ENCODE peak calls at places on chromosomes 13 and 19, in eight cellular contexts. One of them, this sample, is unnamed. For H3K36me3 and H3K27me3, the result is how much of the 10 kb centered on the place peaks cover.

GRCh38 chr13:30744056-30744684 is 8.8 kb downstream of the ALOX5AP start:
- DNase-seq in heart right ventricle: no peak
- DNase-seq in tibial nerve: no peak
- DNase-seq in DND-41: peak
- DNase-seq in fibroblast of lung: peak
- DNase-seq in IMR-90: peak
- DNase-seq in astrocyte: peak
- DNase-seq in sigmoid colon: no peak
- DNase-seq in this sample: peak

GRCh38 chr13:94415484-94415883 is 64.0 kb downstream of the DCT start:
- DNase-seq in DND-41: no peak
- DNase-seq in fibroblast of lung: no peak
- DNase-seq in tibial nerve: no peak
- DNase-seq in heart right ventricle: no peak
- DNase-seq in IMR-90: no peak
- DNase-seq in astrocyte: no peak
- DNase-seq in sigmoid colon: no peak
- DNase-seq in this sample: no peak

GRCh38 chr19:55189424-55189823 is 9.3 kb upstream of the SYT5 start:
- DNase-seq in sigmoid colon: peak
- DNase-seq in heart right ventricle: peak
- DNase-seq in IMR-90: peak
- DNase-seq in astrocyte: peak
- DNase-seq in fibroblast of lung: peak
- DNase-seq in DND-41: no peak
- DNase-seq in tibial nerve: no peak
- DNase-seq in this sample: peak

GRCh38 chr19:16886305-16886880 is 2.4 kb upstream of the F2RL3 start:
- DNase-seq in DND-41: no peak
- DNase-seq in IMR-90: peak
- DNase-seq in sigmoid colon: peak
- DNase-seq in heart right ventricle: peak
- DNase-seq in tibial nerve: no peak
- DNase-seq in astrocyte: peak
- DNase-seq in fibroblast of lung: peak
- DNase-seq in this sample: peak

GRCh38 chr19:54850930-54851329 is 687 bp downstream of the KIR3DL2 start:
- DNase-seq in DND-41: no peak
- DNase-seq in fibroblast of lung: no peak
- DNase-seq in heart right ventricle: no peak
- DNase-seq in astrocyte: no peak
- DNase-seq in sigmoid colon: no peak
- DNase-seq in IMR-90: no peak
- DNase-seq in tibial nerve: no peak
- DNase-seq in this sample: no peak

GRCh38 chr19:49896863-49897621 is at the start of gene IL4I1:
- DNase-seq in DND-41: no peak
- DNase-seq in IMR-90: peak
- DNase-seq in heart right ventricle: no peak
- DNase-seq in tibial nerve: no peak
- DNase-seq in sigmoid colon: no peak
- DNase-seq in fibroblast of lung: no peak
- DNase-seq in astrocyte: peak
- DNase-seq in this sample: no peak

GRCh38 chr19:2266183-2266993 is 10.2 kb upstream of the JSRP1 start:
- DNase-seq in IMR-90: peak
- DNase-seq in tibial nerve: peak
- DNase-seq in heart right ventricle: peak
- DNase-seq in sigmoid colon: peak
- DNase-seq in fibroblast of lung: peak
- DNase-seq in DND-41: peak
- DNase-seq in astrocyte: peak
- DNase-seq in this sample: peak

GRCh38 chr19:35264281-35265125 is 4.3 kb upstream of the USF2 start:
- DNase-seq in DND-41: no peak
- DNase-seq in heart right ventricle: no peak
- DNase-seq in sigmoid colon: peak
- DNase-seq in fibroblast of lung: no peak
- DNase-seq in tibial nerve: peak
- DNase-seq in astrocyte: no peak
- DNase-seq in IMR-90: no peak
- DNase-seq in this sample: no peak

GRCh38 chr13:42612021-42612765 is 38.2 kb downstream of the TNFSF11 start:
- DNase-seq in tibial nerve: no peak
- DNase-seq in heart right ventricle: no peak
- DNase-seq in fibroblast of lung: no peak
- DNase-seq in DND-41: no peak
- DNase-seq in sigmoid colon: no peak
- DNase-seq in IMR-90: no peak
- DNase-seq in astrocyte: no peak
- DNase-seq in this sample: no peak

GRCh38 chr13:71169125-71169524 is 697.9 kb downstream of the DACH1 start:
- DNase-seq in astrocyte: peak
- DNase-seq in IMR-90: no peak
- DNase-seq in tibial nerve: no peak
- DNase-seq in heart right ventricle: no peak
- DNase-seq in fibroblast of lung: peak
- DNase-seq in sigmoid colon: no peak
- DNase-seq in DND-41: no peak
- DNase-seq in this sample: no peak

GRCh38 chr19:56133858-56134654 is 7.0 kb upstream of the ZNF444 start:
- DNase-seq in fibroblast of lung: no peak
- DNase-seq in tibial nerve: no peak
- DNase-seq in astrocyte: no peak
- DNase-seq in heart right ventricle: no peak
- DNase-seq in IMR-90: peak
- DNase-seq in sigmoid colon: no peak
- DNase-seq in DND-41: no peak
- DNase-seq in this sample: no peak

GRCh38 chr19:18701250-18701608 is 17.7 kb downstream of the CRTC1 start:
- DNase-seq in tibial nerve: no peak
- DNase-seq in fibroblast of lung: no peak
- DNase-seq in IMR-90: no peak
- DNase-seq in astrocyte: no peak
- DNase-seq in DND-41: no peak
- DNase-seq in heart right ventricle: no peak
- DNase-seq in sigmoid colon: no peak
- DNase-seq in this sample: no peak

GRCh38 chr19:50002386-50002960 is 22.7 kb downstream of the VRK3 start:
- DNase-seq in tibial nerve: no peak
- DNase-seq in IMR-90: no peak
- DNase-seq in astrocyte: no peak
- DNase-seq in DND-41: no peak
- DNase-seq in fibroblast of lung: no peak
- DNase-seq in heart right ventricle: no peak
- DNase-seq in sigmoid colon: no peak
- DNase-seq in this sample: no peak

GRCh38 chr19:33177417-33177976 is 16.6 kb upstream of the LRP3 start:
- DNase-seq in sigmoid colon: peak
- DNase-seq in DND-41: no peak
- DNase-seq in heart right ventricle: no peak
- DNase-seq in IMR-90: no peak
- DNase-seq in tibial nerve: no peak
- DNase-seq in fibroblast of lung: no peak
- DNase-seq in astrocyte: no peak
- DNase-seq in this sample: peak

GRCh38 chr13:74243637-74244526 is 109.7 kb upstream of the KLF12 start:
- DNase-seq in heart right ventricle: no peak
- DNase-seq in tibial nerve: no peak
- DNase-seq in astrocyte: peak
- DNase-seq in fibroblast of lung: peak
- DNase-seq in DND-41: no peak
- DNase-seq in IMR-90: peak
- DNase-seq in sigmoid colon: no peak
- DNase-seq in this sample: peak

GRCh38 chr13:100600461-100600860 is 11.9 kb upstream of the GGACT start:
- DNase-seq in fibroblast of lung: no peak
- DNase-seq in IMR-90: no peak
- DNase-seq in DND-41: no peak
- DNase-seq in astrocyte: no peak
- DNase-seq in tibial nerve: no peak
- DNase-seq in sigmoid colon: no peak
- DNase-seq in heart right ventricle: no peak
- DNase-seq in this sample: no peak

GRCh38 chr19:40413291-40413994 is at the start of gene PRX:
- DNase-seq in tibial nerve: no peak
- DNase-seq in sigmoid colon: no peak
- DNase-seq in DND-41: no peak
- DNase-seq in fibroblast of lung: no peak
- DNase-seq in astrocyte: no peak
- DNase-seq in heart right ventricle: no peak
- DNase-seq in IMR-90: no peak
- DNase-seq in this sample: no peak

GRCh38 chr13:35136585-35136984 is 194.5 kb downstream of the NBEA start:
- DNase-seq in tibial nerve: no peak
- DNase-seq in IMR-90: no peak
- DNase-seq in heart right ventricle: no peak
- DNase-seq in astrocyte: peak
- DNase-seq in DND-41: no peak
- DNase-seq in sigmoid colon: no peak
- DNase-seq in fibroblast of lung: no peak
- DNase-seq in this sample: no peak

GRCh38 chr19:42634409-42635232 is 39.9 kb upstream of the CEACAM8 start:
- DNase-seq in tibial nerve: no peak
- DNase-seq in fibroblast of lung: peak
- DNase-seq in astrocyte: no peak
- DNase-seq in sigmoid colon: no peak
- DNase-seq in DND-41: peak
- DNase-seq in IMR-90: peak
- DNase-seq in heart right ventricle: no peak
- DNase-seq in this sample: peak

DNA sequence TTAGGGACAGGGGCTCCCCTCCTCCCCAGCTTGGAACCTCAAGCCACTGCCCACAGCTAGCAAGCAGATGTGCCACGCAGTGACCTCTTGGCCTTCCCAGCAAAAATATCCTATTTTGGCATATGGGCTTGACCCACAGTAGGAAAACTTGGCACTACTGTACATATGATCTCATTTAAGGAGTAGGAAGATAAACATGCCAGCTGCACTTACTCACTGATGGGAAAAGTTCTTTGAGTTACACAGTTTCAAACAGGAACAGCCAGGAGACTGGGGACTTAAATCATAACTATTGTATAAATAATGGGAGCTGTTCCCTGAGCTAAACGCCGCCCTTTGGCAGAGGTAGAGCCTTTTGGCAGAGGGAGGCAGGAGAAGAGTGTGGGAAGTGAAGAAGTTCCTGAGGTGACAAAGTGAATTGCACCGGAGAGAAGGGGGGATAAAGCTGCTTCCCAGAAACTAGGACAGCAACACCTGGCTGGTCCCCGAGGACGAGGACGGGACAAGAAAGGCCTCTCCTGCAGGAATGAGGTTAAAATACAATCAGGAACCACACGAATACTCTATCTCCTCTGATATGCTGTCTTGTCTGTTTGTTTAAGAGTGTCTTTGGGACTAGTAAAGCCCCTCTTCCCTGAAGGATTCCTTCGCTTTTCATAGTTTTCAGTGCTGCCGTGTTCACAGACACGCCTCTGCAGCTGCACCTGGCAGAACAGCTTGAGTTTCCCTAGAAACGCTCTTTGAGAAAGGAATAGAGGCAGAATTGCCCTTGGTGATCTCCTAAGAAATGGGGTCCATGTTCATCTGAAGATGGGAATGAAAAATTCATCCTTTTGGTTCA is 5.9 kb downstream of the SACS start:
- DNase-seq in DND-41: no peak
- DNase-seq in IMR-90: peak
- DNase-seq in fibroblast of lung: peak
- DNase-seq in heart right ventricle: peak
- DNase-seq in astrocyte: peak
- DNase-seq in tibial nerve: no peak
- DNase-seq in sigmoid colon: peak
- DNase-seq in this sample: peak
- H3K4me3 ChIP-seq in DND-41: no peak
- H3K4me3 ChIP-seq in IMR-90: no peak
- H3K4me3 ChIP-seq in fibroblast of lung: no peak
- H3K4me3 ChIP-seq in heart right ventricle: no peak
- H3K4me3 ChIP-seq in astrocyte: peak
- H3K4me3 ChIP-seq in tibial nerve: no peak
- H3K4me3 ChIP-seq in sigmoid colon: peak
- H3K4me3 ChIP-seq in this sample: no peak

GRCh38 chr19:11978492-11979100 is 13.8 kb downstream of the ZNF763 start:
- DNase-seq in sigmoid colon: no peak
- DNase-seq in tibial nerve: no peak
- DNase-seq in IMR-90: no peak
- DNase-seq in DND-41: no peak
- DNase-seq in fibroblast of lung: no peak
- DNase-seq in astrocyte: no peak
- DNase-seq in heart right ventricle: no peak
- DNase-seq in this sample: no peak
- H3K36me3 ChIP-seq in sigmoid colon: under half
- H3K36me3 ChIP-seq in tibial nerve: half or more
- H3K36me3 ChIP-seq in IMR-90: under half
- H3K36me3 ChIP-seq in DND-41: under half
- H3K36me3 ChIP-seq in fibroblast of lung: under half
- H3K36me3 ChIP-seq in astrocyte: under half
- H3K36me3 ChIP-seq in heart right ventricle: under half
- H3K36me3 ChIP-seq in this sample: under half

DNA sequence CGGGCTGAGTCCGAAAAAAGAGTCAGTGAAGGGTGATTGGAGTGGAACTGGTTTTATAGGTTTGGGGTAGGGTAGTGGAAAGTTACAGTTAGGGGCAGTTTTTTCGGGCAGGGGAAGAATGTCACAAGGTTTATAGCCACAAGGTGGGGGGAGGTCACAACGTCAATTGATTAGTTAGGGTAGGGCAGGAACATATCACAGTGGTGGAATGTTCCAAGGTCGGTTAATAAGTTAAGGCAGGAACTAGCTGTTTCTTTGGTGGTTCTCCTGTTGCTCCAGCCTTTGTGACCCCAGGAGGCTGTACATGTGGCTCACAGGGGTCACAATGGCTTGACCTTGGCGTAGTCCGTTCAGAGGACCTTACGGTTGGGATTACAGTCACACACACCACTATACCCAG is 20.3 kb downstream of the RDH8 start:
- DNase-seq in DND-41: no peak
- DNase-seq in fibroblast of lung: no peak
- DNase-seq in astrocyte: no peak
- DNase-seq in tibial nerve: no peak
- DNase-seq in heart right ventricle: no peak
- DNase-seq in sigmoid colon: no peak
- DNase-seq in IMR-90: no peak
- DNase-seq in this sample: no peak
- H3K27me3 ChIP-seq in DND-41: under half
- H3K27me3 ChIP-seq in fibroblast of lung: under half
- H3K27me3 ChIP-seq in astrocyte: under half
- H3K27me3 ChIP-seq in tibial nerve: under half
- H3K27me3 ChIP-seq in heart right ventricle: under half
- H3K27me3 ChIP-seq in sigmoid colon: under half
- H3K27me3 ChIP-seq in IMR-90: half or more
- H3K27me3 ChIP-seq in this sample: under half

DNA sequence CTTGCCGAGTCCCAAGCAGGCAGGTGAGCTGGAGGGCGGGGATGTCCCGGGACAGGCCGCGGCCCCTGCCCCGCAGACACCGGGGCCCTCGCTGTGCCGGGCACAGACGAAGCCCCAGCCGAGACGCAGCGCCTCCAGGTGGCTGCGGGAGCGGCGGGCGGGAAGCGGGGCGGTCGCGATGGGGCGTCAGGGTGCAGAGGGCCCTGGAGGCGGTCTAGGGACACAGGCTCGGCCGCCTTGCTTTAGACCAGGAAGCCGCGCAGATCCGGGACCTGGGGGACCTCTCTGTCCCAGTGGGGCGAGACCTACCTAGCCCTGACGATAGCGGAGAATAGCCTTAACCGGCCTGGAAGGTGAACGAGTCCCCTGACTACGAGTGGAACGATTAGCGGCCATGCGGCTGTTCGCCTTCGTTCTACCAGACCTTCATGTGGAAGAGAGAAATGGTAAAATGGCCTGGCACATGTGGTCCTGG is 4.2 kb upstream of the ZNF564 start:
- DNase-seq in IMR-90: no peak
- DNase-seq in sigmoid colon: no peak
- DNase-seq in fibroblast of lung: no peak
- DNase-seq in heart right ventricle: no peak
- DNase-seq in astrocyte: no peak
- DNase-seq in DND-41: no peak
- DNase-seq in tibial nerve: no peak
- DNase-seq in this sample: no peak
- H3K4me3 ChIP-seq in IMR-90: no peak
- H3K4me3 ChIP-seq in sigmoid colon: peak
- H3K4me3 ChIP-seq in fibroblast of lung: no peak
- H3K4me3 ChIP-seq in heart right ventricle: no peak
- H3K4me3 ChIP-seq in astrocyte: no peak
- H3K4me3 ChIP-seq in DND-41: no peak
- H3K4me3 ChIP-seq in tibial nerve: no peak
- H3K4me3 ChIP-seq in this sample: no peak